ENCODE peak calls at places on chromosomes 13 and 19, in nine cellular contexts. C is activated CD4-positive, alpha-beta T cell treated with anti-CD3 and anti-CD28 coated beads for 48 hours; S is CD8-positive, alpha-beta T cell; W is GDM1; E is activated T-helper 1 cell treated with Interleukin-2 at 50 U/mL for 16 hours; Z is astrocyte of the hippocampus; Y is LHCN-M2; F is epithelial cell of esophagus; T is iPS DF 6.9. B is an unnamed sample.
A peak's percentile ranks its signal among the peaks of the same experiment; 100 is the strongest.

GRCh38 chr13:51542358-51542972 is 41.8 kb upstream of the WDFY2 start:
- DNase-seq in W (no peak), Y (no peak), S (no peak), E (no peak), T (no peak), Z (no peak), C (no peak), F (no peak), B (no peak)

GRCh38 chr13:26423634-26424033 is 133.8 kb upstream of the WASF3 start:
- DNase-seq in S (no peak), E (no peak), W (no peak), C (no peak), F (no peak), T (no peak), Y (peak; percentile 26), Z (no peak), B (no peak)

GRCh38 chr13:113647351-113648217 is 10.4 kb downstream of the ATP4B start:
- DNase-seq in F (peak; percentile 82), W (no peak), S (no peak), Z (peak; percentile 88), E (no peak), Y (peak; percentile 81), T (no peak), C (no peak), B (peak; percentile 57)

GRCh38 chr13:90281709-90282108 is 1065.8 kb upstream of the MIR17HG start:
- DNase-seq in S (no peak), Y (no peak), Z (no peak), F (no peak), E (no peak), W (no peak), T (no peak), C (no peak), B (no peak)

GRCh38 chr19:47540748-47541147 is 25.9 kb upstream of the NAPA start:
- DNase-seq in Z (peak; percentile 38), E (no peak), T (no peak), S (no peak), Y (peak; percentile 32), C (no peak), W (no peak), F (peak; percentile 19), B (no peak)

GRCh38 chr19:5968431-5969373 is 9.2 kb downstream of the RANBP3 start:
- DNase-seq in T (no peak), S (no peak), Z (peak; percentile 26), F (peak; percentile 89), W (no peak), E (no peak), Y (no peak), C (no peak), B (no peak)

GRCh38 chr19:18433039-18433691 is 4.8 kb downstream of the ISYNA1 start:
- DNase-seq in Y (no peak), T (no peak), E (no peak), W (no peak), F (no peak), C (no peak), S (no peak), Z (peak; percentile 60), B (no peak)

GRCh38 chr19:30648321-30648720 is 276.1 kb downstream of the ZNF536 start:
- DNase-seq in W (no peak), Z (peak; percentile 55), S (no peak), F (no peak), T (no peak), E (no peak), Y (no peak), C (no peak), B (no peak)

GRCh38 chr13:51524846-51525566 is 59.3 kb upstream of the WDFY2 start:
- DNase-seq in T (no peak), E (no peak), F (peak; percentile 75), C (no peak), S (no peak), Y (no peak), W (no peak), Z (no peak), B (no peak)

GRCh38 chr13:73268306-73268705 is 209.5 kb downstream of the KLF5 start:
- DNase-seq in E (no peak), F (peak; percentile 95), Y (peak; percentile 99), Z (no peak), T (no peak), C (no peak), W (no peak), S (no peak), B (no peak)

GRCh38 chr13:71801781-71802180 is 65.2 kb downstream of the DACH1 start:
- DNase-seq in F (no peak), S (no peak), Y (no peak), C (no peak), T (no peak), Z (peak; percentile 9), E (no peak), W (no peak), B (no peak)

GRCh38 chr13:111486331-111486730 is 165.9 kb downstream of the TEX29 start:
- DNase-seq in S (no peak), Y (no peak), Z (no peak), E (no peak), T (no peak), F (no peak), W (no peak), C (no peak), B (no peak)

GRCh38 chr19:39969266-39969665 is 1.7 kb upstream of the PSMC4 start:
- DNase-seq in W (no peak), E (no peak), S (no peak), T (no peak), Y (peak; percentile 69), Z (no peak), C (no peak), F (peak; percentile 68), B (no peak)

GRCh38 chr19:18517606-18518005 is 4.3 kb downstream of the ELL start:
- DNase-seq in Y (no peak), W (no peak), S (no peak), C (no peak), F (no peak), T (no peak), Z (no peak), E (no peak), B (no peak)

GRCh38 chr19:7188682-7189629 is 105.3 kb downstream of the INSR start:
- DNase-seq in W (no peak), Y (no peak), C (no peak), T (no peak), E (no peak), F (no peak), S (no peak), Z (no peak), B (no peak)

GRCh38 chr13:105573134-105573533 is 962.3 kb downstream of the EFNB2 start:
- DNase-seq in T (no peak), F (peak; percentile 40), Z (no peak), C (no peak), E (no peak), S (no peak), W (no peak), Y (peak; percentile 52), B (no peak)

GRCh38 chr19:2970201-2970838 is 7.0 kb upstream of the TLE6 start:
- DNase-seq in S (no peak), Y (no peak), C (no peak), F (no peak), T (no peak), E (no peak), Z (no peak), W (no peak), B (no peak)

GRCh38 chr13:111661776-111662175 is 341.3 kb downstream of the TEX29 start:
- DNase-seq in C (no peak), Z (no peak), W (no peak), F (no peak), S (no peak), Y (no peak), T (no peak), E (no peak), B (no peak)

GRCh38 chr13:33078268-33078667 is 62.0 kb downstream of the KL start:
- DNase-seq in C (no peak), E (no peak), W (no peak), Z (no peak), F (no peak), Y (peak; percentile 55), S (no peak), T (no peak), B (no peak)